ENCODE peak calls at places on chromosomes 6 and 20, in eight cellular contexts. I is 8988T; P is Right ventricle myocardium superior; O is GM13976; R is NCI-H1105; M is lower leg skin; N is activated CD4-positive, alpha-beta T cell treated with anti-CD3 and anti-CD28 coated beads, Interleukin-2, amount 10 ng/mL, durations not matched to agents 7 days and 5 days; V is CD4-positive, alpha-beta T cell. F is an unnamed sample.

GRCh38 chr6:107973594-107973993 is 15.6 kb upstream of the SEC63 start:
- DNase-seq in I (no peak), P (no peak), O (no peak), R (no peak), M (no peak), N (no peak), V (no peak), F (no peak)

GRCh38 chr20:1212607-1213396 is 9.5 kb downstream of the C20orf202 start:
- DNase-seq in I (peak), P (peak), O (peak), R (peak), M (peak), N (peak), V (peak), F (peak)

GRCh38 chr6:31049518-31049917 is 39.2 kb downstream of the MUC22 start:
- DNase-seq in I (no peak), P (no peak), O (no peak), R (no peak), M (no peak), N (no peak), V (no peak), F (no peak)

GRCh38 chr6:142722010-142722409 is 223.0 kb downstream of the HIVEP2 start:
- DNase-seq in I (no peak), P (no peak), O (no peak), R (no peak), M (no peak), N (no peak), V (no peak), F (no peak)

GRCh38 chr6:3102875-3103274 is 15.6 kb upstream of the BPHL start:
- DNase-seq in I (no peak), P (no peak), O (no peak), R (no peak), M (no peak), N (no peak), V (no peak), F (no peak)

GRCh38 chr6:89079611-89080213 is 839 bp upstream of the PNRC1 start:
- DNase-seq in I (no peak), P (peak), O (peak), R (no peak), M (peak), N (peak), V (peak), F (peak)

GRCh38 chr20:52941803-52942202 is 30.4 kb upstream of the TSHZ2 start:
- DNase-seq in I (no peak), P (no peak), O (no peak), R (no peak), M (no peak), N (no peak), V (no peak), F (no peak)

GRCh38 chr6:41958022-41958856 is 16.6 kb upstream of the CCND3 start:
- DNase-seq in I (no peak), P (no peak), O (no peak), R (no peak), M (no peak), N (no peak), V (no peak), F (no peak)

GRCh38 chr6:5025911-5026819 is 22.3 kb upstream of the RPP40 start:
- DNase-seq in I (no peak), P (peak), O (no peak), R (peak), M (peak), N (no peak), V (no peak), F (no peak)

GRCh38 chr20:35773154-35773751 is 1.4 kb downstream of the PHF20 start:
- DNase-seq in I (no peak), P (no peak), O (peak), R (no peak), M (no peak), N (peak), V (peak), F (peak)

GRCh38 chr20:41318271-41318649 is 729 bp upstream of the ZHX3 start:
- DNase-seq in I (no peak), P (no peak), O (no peak), R (no peak), M (peak), N (no peak), V (no peak), F (no peak)

GRCh38 chr6:137677714-137678113 is 183.5 kb upstream of the OLIG3 start:
- DNase-seq in I (no peak), P (peak), O (no peak), R (no peak), M (no peak), N (no peak), V (no peak), F (no peak)

GRCh38 chr6:32148722-32149576 is 2.8 kb downstream of the PRRT1 start:
- DNase-seq in I (no peak), P (peak), O (peak), R (no peak), M (peak), N (peak), V (peak), F (peak)

GRCh38 chr20:64113444-64113775 is 6.0 kb upstream of the NPBWR2 start:
- DNase-seq in I (no peak), P (no peak), O (no peak), R (no peak), M (no peak), N (no peak), V (no peak), F (no peak)

GRCh38 chr6:89567635-89568390 is 70.7 kb downstream of the LYRM2 start:
- DNase-seq in I (no peak), P (no peak), O (no peak), R (no peak), M (no peak), N (no peak), V (no peak), F (no peak)

GRCh38 chr20:15487682-15488081 is 1085.6 kb downstream of the KIF16B start:
- DNase-seq in I (no peak), P (no peak), O (no peak), R (no peak), M (no peak), N (no peak), V (no peak), F (no peak)

GRCh38 chr6:161949531-161949930 is 675.7 kb upstream of the AGPAT4 start:
- DNase-seq in I (no peak), P (no peak), O (no peak), R (no peak), M (no peak), N (no peak), V (no peak), F (no peak)

GRCh38 chr20:8094845-8095244 is 37.2 kb upstream of the PLCB1 start:
- DNase-seq in I (no peak), P (no peak), O (no peak), R (no peak), M (no peak), N (no peak), V (no peak), F (no peak)

GRCh38 chr6:110526731-110527130 is 50.3 kb upstream of the SLC22A16 start:
- DNase-seq in I (no peak), P (no peak), O (no peak), R (no peak), M (no peak), N (no peak), V (no peak), F (no peak)

GRCh38 chr6:5695260-5696245 is 311.2 kb downstream of the NRN1 start:
- DNase-seq in I (no peak), P (no peak), O (no peak), R (no peak), M (no peak), N (no peak), V (no peak), F (no peak)

GRCh38 chr6:38656896-38657295 is 17.2 kb upstream of the BTBD9 start:
- DNase-seq in I (no peak), P (no peak), O (peak), R (no peak), M (no peak), N (no peak), V (no peak), F (no peak)

GRCh38 chr20:13231031-13231752 is 10.1 kb downstream of the ISM1 start:
- DNase-seq in I (no peak), P (no peak), O (no peak), R (no peak), M (no peak), N (peak), V (no peak), F (no peak)

GRCh38 chr6:7169296-7169721 is 61.5 kb downstream of the RREB1 start:
- DNase-seq in I (no peak), P (peak), O (no peak), R (no peak), M (peak), N (no peak), V (no peak), F (no peak)

GRCh38 chr20:53859684-53860083 is 210.7 kb downstream of the BCAS1 start:
- DNase-seq in I (no peak), P (peak), O (no peak), R (no peak), M (no peak), N (no peak), V (no peak), F (no peak)

GRCh38 chr6:26183581-26184408 is 96.6 kb downstream of the HFE start:
- DNase-seq in I (no peak), P (peak), O (peak), R (peak), M (peak), N (peak), V (peak), F (peak)

GRCh38 chr20:3470208-3470626 is 601 bp upstream of the ATRN start:
- DNase-seq in I (no peak), P (no peak), O (no peak), R (no peak), M (peak), N (no peak), V (no peak), F (no peak)

GRCh38 chr6:110878751-110879539 is 4.4 kb downstream of the AMD1 start:
- DNase-seq in I (peak), P (no peak), O (peak), R (no peak), M (no peak), N (peak), V (no peak), F (no peak)

GRCh38 chr6:150922137-150922536 is 56.6 kb downstream of the MTHFD1L start:
- DNase-seq in I (no peak), P (no peak), O (no peak), R (no peak), M (no peak), N (no peak), V (no peak), F (no peak)

GRCh38 chr6:14792118-14792955 is 453.5 kb upstream of the JARID2 start:
- DNase-seq in I (no peak), P (no peak), O (no peak), R (peak), M (no peak), N (no peak), V (no peak), F (no peak)

GRCh38 chr6:152596706-152597105 is 40.5 kb downstream of the SYNE1 start:
- DNase-seq in I (no peak), P (no peak), O (no peak), R (no peak), M (no peak), N (no peak), V (no peak), F (no peak)

GRCh38 chr20:54062812-54063280 is 7.5 kb downstream of the BCAS1 start:
- DNase-seq in I (no peak), P (no peak), O (peak), R (peak), M (no peak), N (no peak), V (no peak), F (peak)

GRCh38 chr6:166911248-166911677 is 45.1 kb downstream of the RNASET2 start:
- DNase-seq in I (no peak), P (no peak), O (peak), R (no peak), M (no peak), N (no peak), V (no peak), F (no peak)

GRCh38 chr20:62925420-62926228 is 681 bp downstream of the DIDO1 start:
- DNase-seq in I (no peak), P (peak), O (peak), R (no peak), M (no peak), N (peak), V (peak), F (peak)

GRCh38 chr6:101806241-101806640 is 412.7 kb downstream of the GRIK2 start:
- DNase-seq in I (no peak), P (no peak), O (no peak), R (no peak), M (no peak), N (no peak), V (no peak), F (no peak)

F was measured in naive B cell.